ENCODE peak calls at places on chromosomes 6 and 20, in nine cellular contexts. X, Y, O, G, F, I, K, S and M are unnamed samples.

GRCh38 chr6:42217165-42217522 is 517 bp downstream of the MRPS10 start:
- DNase-seq in X (no peak), Y (no peak), O (no peak), G (no peak), F (no peak), I (no peak), K (no peak), S (no peak), M (no peak)

GRCh38 chr6:2818593-2818992 is 23.1 kb downstream of the SERPINB1 start:
- DNase-seq in X (no peak), Y (no peak), O (no peak), G (no peak), F (no peak), I (peak; percentile 64), K (no peak), S (no peak), M (no peak)

GRCh38 chr6:38012573-38012972 is 193.0 kb downstream of the ZFAND3 start:
- DNase-seq in X (no peak), Y (peak; percentile 9), O (no peak), G (no peak), F (no peak), I (peak; percentile 70), K (no peak), S (no peak), M (no peak)

GRCh38 chr6:10451828-10452509 is 37.1 kb upstream of the TFAP2A start:
- DNase-seq in X (no peak), Y (peak; percentile 81), O (no peak), G (no peak), F (no peak), I (peak; percentile 87), K (peak; percentile 84), S (no peak), M (no peak)

GRCh38 chr6:111793711-111794111 is 79.5 kb downstream of the FYN start:
- DNase-seq in X (no peak), Y (no peak), O (no peak), G (peak; percentile 34), F (peak; percentile 46), I (no peak), K (no peak), S (no peak), M (no peak)

GRCh38 chr6:35624341-35625070 is 64.2 kb downstream of the FKBP5 start:
- DNase-seq in X (no peak), Y (no peak), O (no peak), G (no peak), F (no peak), I (no peak), K (no peak), S (no peak), M (no peak)

GRCh38 chr6:168107191-168107940 is 28.4 kb upstream of the FRMD1 start:
- DNase-seq in X (no peak), Y (no peak), O (no peak), G (no peak), F (no peak), I (peak; percentile 32), K (no peak), S (no peak), M (no peak)

GRCh38 chr20:17287998-17288397 is 61.2 kb downstream of the PCSK2 start:
- DNase-seq in X (no peak), Y (no peak), O (no peak), G (no peak), F (no peak), I (no peak), K (no peak), S (no peak), M (no peak)

GRCh38 chr6:78324213-78324612 is 543.1 kb upstream of the IRAK1BP1 start:
- DNase-seq in X (no peak), Y (no peak), O (no peak), G (no peak), F (no peak), I (no peak), K (no peak), S (no peak), M (no peak)

GRCh38 chr6:154302111-154302752 is 54.4 kb downstream of the IPCEF1 start:
- DNase-seq in X (no peak), Y (no peak), O (no peak), G (no peak), F (no peak), I (peak; percentile 70), K (no peak), S (no peak), M (no peak)

GRCh38 chr6:130796313-130796905 is 30.8 kb upstream of the SMLR1 start:
- DNase-seq in X (no peak), Y (no peak), O (no peak), G (no peak), F (no peak), I (peak; percentile 84), K (no peak), S (no peak), M (no peak)

GRCh38 chr6:44253307-44254101 is 3.8 kb downstream of the SLC35B2 start:
- DNase-seq in X (peak; percentile 53), Y (no peak), O (no peak), G (peak; percentile 66), F (no peak), I (peak; percentile 50), K (no peak), S (peak; percentile 42), M (no peak)
- TF ChIP-seq CTCF in X (peak; percentile 29), Y (peak; percentile 40), O (no peak), G (peak; percentile 39), F (no peak), I (peak; percentile 56), K (peak; percentile 18), S (peak; percentile 65), M (peak; percentile 40)

DNA sequence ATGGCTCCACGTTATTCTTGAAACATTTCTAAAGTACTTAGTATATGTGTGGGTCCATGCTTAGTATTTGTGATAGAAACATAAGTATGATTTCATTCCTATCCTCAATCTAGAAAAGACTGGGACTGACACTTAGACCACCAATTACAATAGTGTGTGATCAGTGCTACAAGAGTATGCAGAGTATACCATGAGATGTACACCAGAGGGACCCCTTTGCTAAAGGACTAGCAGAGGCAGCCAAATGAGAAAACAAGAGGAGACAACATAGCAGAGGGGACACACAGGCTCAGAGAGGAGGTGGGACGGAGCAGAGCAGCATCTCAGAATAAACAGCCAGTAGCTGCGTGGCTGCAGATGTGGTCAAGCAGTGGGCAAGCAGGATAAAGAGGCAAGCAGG is 21.0 kb downstream of the RMND1 start:
- DNase-seq in X (no peak), Y (no peak), O (no peak), G (no peak), F (no peak), I (no peak), K (no peak), S (no peak), M (no peak)
- TF ChIP-seq CTCF in X (no peak), Y (no peak), O (no peak), G (no peak), F (no peak), I (no peak), K (no peak), S (no peak), M (no peak)

DNA sequence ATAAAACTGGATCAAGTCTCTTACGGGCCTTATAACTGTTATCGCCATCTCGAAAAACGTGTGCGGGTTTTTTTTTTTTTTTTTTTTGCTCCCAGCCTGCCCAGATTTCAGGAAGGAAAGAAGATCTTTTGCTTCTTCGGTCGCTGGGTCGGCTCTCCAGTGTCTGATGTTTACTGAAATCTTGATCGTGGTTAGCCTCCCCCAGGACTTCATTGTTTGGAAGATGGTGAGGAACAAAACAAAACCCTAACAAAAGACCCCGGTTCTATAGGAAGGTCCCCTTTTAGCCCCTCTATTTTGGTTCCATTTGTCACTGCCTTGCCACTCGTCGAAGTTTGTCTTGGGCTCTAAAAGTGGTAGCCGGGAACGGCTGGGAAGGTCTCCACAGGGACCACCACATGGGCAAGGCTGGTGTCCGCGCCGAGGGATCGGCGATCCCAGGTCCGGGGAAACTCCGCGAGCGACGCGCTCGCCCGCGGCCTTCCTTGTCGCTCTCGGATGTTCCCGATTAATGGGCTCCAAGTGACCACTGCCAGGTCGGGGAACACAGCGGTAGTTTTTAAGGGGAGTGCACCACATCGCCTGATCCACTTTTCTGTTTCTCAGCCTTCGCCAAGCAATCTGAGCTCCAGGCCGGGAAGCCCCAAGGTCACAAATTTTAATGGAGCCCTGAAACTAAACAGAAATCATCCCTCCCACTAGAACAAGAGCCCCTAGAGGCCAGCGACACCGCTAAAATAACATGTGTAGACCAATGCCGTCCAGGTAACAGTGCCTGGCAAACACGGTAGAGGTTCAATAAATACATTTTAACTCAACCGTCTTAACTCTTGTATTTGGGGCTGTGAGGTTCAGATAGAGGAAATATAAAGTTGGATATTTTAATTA is 27.0 kb downstream of the TRIM27 start:
- DNase-seq in X (peak; percentile 62), Y (peak; percentile 69), O (peak; percentile 60), G (peak; percentile 51), F (peak; percentile 71), I (peak; percentile 68), K (peak; percentile 55), S (peak; percentile 22), M (peak; percentile 65)
- TF ChIP-seq CTCF in X (peak; percentile 12), Y (peak; percentile 17), O (peak; percentile 18), G (no peak), F (no peak), I (no peak), K (no peak), S (peak; percentile 24), M (peak; percentile 0)

GRCh38 chr6:40804905-40805304 is 217.7 kb upstream of the LRFN2 start:
- DNase-seq in X (no peak), Y (no peak), O (no peak), G (no peak), F (no peak), I (no peak), K (no peak), S (no peak), M (no peak)
- TF ChIP-seq CTCF in X (no peak), Y (no peak), O (no peak), G (peak; percentile 16), F (no peak), I (peak; percentile 19), K (no peak), S (no peak), M (no peak)